ENCODE peak calls at places on chromosomes 16 and 17, in ten cellular contexts. O, J, R, I, P, Q, T, U, M and N are unnamed samples.

GRCh38 chr17:8785547-8786412 is 13.4 kb downstream of the MFSD6L start:
- DNase-seq in I (peak), O (peak), U (peak), T (peak), M (peak), J (peak), R (peak), P (peak), Q (peak), N (peak)

GRCh38 chr16:10497132-10498088 is 83.0 kb downstream of the EMP2 start:
- DNase-seq in U (no peak), J (no peak), R (no peak), P (no peak), M (no peak), Q (no peak), I (no peak), O (no peak), T (no peak), N (no peak)

GRCh38 chr17:81917565-81918332 is at the start of gene SIRT7:
- DNase-seq in U (peak), T (peak), R (peak), I (peak), M (peak), P (peak), Q (peak), J (peak), O (no peak), N (peak)

GRCh38 chr17:78032166-78032565 is 73.7 kb downstream of the TNRC6C start:
- DNase-seq in T (peak), I (no peak), M (no peak), U (peak), P (peak), R (no peak), J (no peak), Q (no peak), O (no peak), N (no peak)

GRCh38 chr16:1330260-1330914 is 3.1 kb upstream of the BAIAP3 start:
- DNase-seq in I (no peak), T (no peak), O (no peak), U (no peak), J (no peak), R (no peak), P (no peak), M (no peak), Q (peak), N (no peak)

GRCh38 chr17:50209133-50209471 is 7.7 kb upstream of the COL1A1 start:
- DNase-seq in U (no peak), Q (no peak), J (no peak), I (no peak), R (no peak), P (no peak), M (no peak), O (no peak), T (no peak), N (no peak)

GRCh38 chr16:71846443-71846842 is 667 bp downstream of the ATXN1L start:
- DNase-seq in P (peak), I (no peak), J (peak), M (no peak), Q (no peak), T (peak), U (no peak), O (no peak), R (no peak), N (peak)

GRCh38 chr16:89873822-89874689 is 664 bp downstream of the TCF25 start:
- DNase-seq in O (peak), P (peak), R (peak), U (peak), J (peak), I (peak), M (peak), T (peak), Q (peak), N (peak)

GRCh38 chr17:4891405-4892062 is 7.8 kb upstream of the C17orf107 start:
- DNase-seq in Q (no peak), U (no peak), M (no peak), R (peak), T (no peak), O (no peak), P (no peak), I (no peak), J (no peak), N (no peak)

GRCh38 chr16:46972971-46973456 is 460 bp downstream of the DNAJA2 start:
- DNase-seq in J (peak), Q (peak), I (peak), P (no peak), T (peak), O (no peak), R (peak), M (peak), U (no peak), N (no peak)

GRCh38 chr17:29549169-29549935 is 17.5 kb downstream of the ABHD15 start:
- DNase-seq in T (no peak), I (no peak), J (no peak), P (peak), U (peak), M (no peak), Q (no peak), R (no peak), O (no peak), N (no peak)

GRCh38 chr16:85829266-85829665 is 29.8 kb downstream of the COX4I1 start:
- DNase-seq in Q (no peak), M (no peak), O (no peak), I (no peak), P (no peak), U (no peak), T (no peak), J (no peak), R (peak), N (no peak)

GRCh38 chr17:9842057-9842758 is 16.5 kb downstream of the GLP2R start:
- DNase-seq in U (peak), O (peak), R (no peak), I (no peak), P (peak), J (no peak), M (peak), Q (peak), T (no peak), N (peak)

GRCh38 chr16:31875112-31875803 is 1.7 kb downstream of the ZNF267 start:
- DNase-seq in M (no peak), O (no peak), P (peak), Q (no peak), J (no peak), T (peak), U (peak), R (no peak), I (no peak), N (peak)

GRCh38 chr17:65902831-65903549 is 288.9 kb downstream of the CEP112 start:
- DNase-seq in R (no peak), P (peak), O (no peak), U (no peak), Q (peak), T (no peak), J (peak), I (no peak), M (no peak), N (no peak)

GRCh38 chr17:28720247-28720996 is 637 bp downstream of the RPL23A start:
- DNase-seq in J (no peak), O (no peak), U (no peak), T (no peak), P (no peak), R (no peak), I (no peak), M (no peak), Q (no peak), N (no peak)

GRCh38 chr16:83912152-83912948 is 13.4 kb downstream of the MLYCD start:
- DNase-seq in T (peak), J (no peak), I (no peak), Q (no peak), O (no peak), U (no peak), R (peak), P (no peak), M (no peak), N (no peak)

GRCh38 chr16:2937170-2937569 is 25.4 kb downstream of the FLYWCH1 start:
- DNase-seq in I (no peak), U (no peak), T (no peak), P (no peak), O (no peak), Q (no peak), J (no peak), M (no peak), R (no peak), N (no peak)

GRCh38 chr16:749010-749409 is 8.2 kb upstream of the CIAO3 start:
- DNase-seq in R (no peak), I (no peak), U (peak), Q (no peak), P (peak), O (peak), J (no peak), T (peak), M (no peak), N (peak)

GRCh38 chr17:21318439-21318838 is 33.9 kb downstream of the MAP2K3 start:
- DNase-seq in O (no peak), P (no peak), U (no peak), M (peak), I (no peak), T (no peak), Q (peak), R (peak), J (peak), N (no peak)

GRCh38 chr17:73203135-73203787 is 10.4 kb downstream of the COG1 start:
- DNase-seq in R (no peak), U (no peak), O (no peak), Q (no peak), P (no peak), I (no peak), M (peak), T (no peak), J (no peak), N (no peak)

GRCh38 chr17:32627233-32628008 is 140.6 kb downstream of the CDK5R1 start:
- DNase-seq in J (peak), R (no peak), O (no peak), P (peak), I (no peak), T (peak), Q (peak), M (no peak), U (no peak), N (no peak)

GRCh38 chr16:15988268-15989013 is 39.0 kb downstream of the ABCC1 start:
- DNase-seq in Q (no peak), J (peak), U (peak), T (no peak), M (no peak), I (no peak), O (no peak), P (no peak), R (no peak), N (no peak)

GRCh38 chr16:30658731-30659506 is 688 bp downstream of the FBRS start:
- DNase-seq in T (peak), P (peak), U (peak), M (peak), Q (no peak), I (peak), J (peak), O (peak), R (peak), N (peak)

GRCh38 chr16:3115561-3115960 is 3.2 kb downstream of the ZNF205 start:
- DNase-seq in U (no peak), O (no peak), T (no peak), J (no peak), Q (peak), I (no peak), P (no peak), M (no peak), R (no peak), N (no peak)

GRCh38 chr16:85149776-85150175 is 37.5 kb upstream of the CIBAR2 start:
- DNase-seq in Q (no peak), T (no peak), O (no peak), J (no peak), I (no peak), R (peak), M (peak), P (no peak), U (no peak), N (peak)

GRCh38 chr16:60110531-60110930 is 1376.4 kb upstream of the GOT2 start:
- DNase-seq in P (no peak), J (no peak), T (peak), M (no peak), I (no peak), O (no peak), U (no peak), Q (no peak), R (no peak), N (no peak)

GRCh38 chr17:79414520-79415065 is 196.3 kb downstream of the RBFOX3 start:
- DNase-seq in J (no peak), I (no peak), O (no peak), P (no peak), R (no peak), Q (no peak), T (no peak), U (no peak), M (no peak), N (no peak)

GRCh38 chr16:19689342-19689741 is 28.7 kb downstream of the KNOP1 start:
- DNase-seq in U (no peak), R (no peak), P (no peak), Q (no peak), J (no peak), T (no peak), M (no peak), I (no peak), O (no peak), N (no peak)

GRCh38 chr17:79974786-79975497 is 60.7 kb downstream of the TBC1D16 start:
- DNase-seq in T (no peak), I (no peak), O (no peak), Q (peak), M (peak), U (no peak), P (no peak), J (peak), R (peak), N (no peak)

GRCh38 chr16:85306071-85306792 is 194.0 kb upstream of the CIBAR2 start:
- DNase-seq in O (peak), I (no peak), Q (peak), M (peak), T (peak), U (peak), J (peak), P (peak), R (peak), N (peak)

GRCh38 chr17:42248351-42249179 is 27.6 kb downstream of the STAT5B start:
- DNase-seq in M (peak), U (peak), P (peak), R (no peak), O (no peak), I (no peak), J (peak), Q (no peak), T (no peak), N (no peak)

GRCh38 chr16:15682105-15682570 is 32.1 kb downstream of the NDE1 start:
- DNase-seq in R (no peak), T (peak), M (peak), I (no peak), Q (peak), O (no peak), J (peak), U (peak), P (peak), N (peak)

GRCh38 chr17:31248986-31249385 is 48.1 kb downstream of the OMG start:
- DNase-seq in R (no peak), T (peak), M (no peak), P (peak), U (peak), O (peak), Q (no peak), I (no peak), J (no peak), N (no peak)

GRCh38 chr16:85646358-85646907 is 33.3 kb downstream of the GSE1 start:
- DNase-seq in P (no peak), J (no peak), Q (no peak), O (no peak), I (no peak), T (no peak), U (no peak), R (no peak), M (no peak), N (no peak)

GRCh38 chr17:80478487-80479245 is 2.3 kb upstream of the NPTX1 start:
- DNase-seq in J (peak), T (no peak), M (no peak), U (no peak), Q (no peak), O (no peak), P (no peak), R (no peak), I (no peak), N (no peak)

GRCh38 chr17:77419547-77420475 is 279.0 kb downstream of the SEC14L1 start:
- DNase-seq in T (no peak), J (peak), U (peak), O (no peak), R (peak), P (peak), M (no peak), I (no peak), Q (peak), N (no peak)

DNA sequence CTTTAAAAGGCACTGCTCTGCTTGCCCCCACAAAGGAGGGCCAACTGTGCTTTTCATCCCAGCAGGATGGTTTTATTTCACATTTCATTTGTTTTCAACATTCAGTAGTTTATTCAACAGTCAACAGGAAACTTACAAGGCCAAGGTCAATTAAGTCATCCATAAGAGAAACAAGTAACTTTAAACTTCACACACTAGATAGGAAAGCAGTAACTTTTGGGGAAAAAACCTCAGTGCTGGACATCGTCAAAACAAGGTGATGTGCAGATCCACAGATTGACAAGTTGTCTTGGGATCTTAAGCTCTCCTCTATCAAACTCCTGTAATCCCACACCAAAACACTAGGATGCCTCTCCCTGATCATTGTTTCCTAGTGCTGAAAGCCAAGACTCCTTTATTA is 18.5 kb downstream of the NFE2L1 start:
- DNase-seq in I (no peak), Q (no peak), J (no peak), R (no peak), P (no peak), O (no peak), M (no peak), U (no peak), T (no peak), N (no peak)
- TF ChIP-seq CTCF in I (no peak), Q (peak), J (peak), R (no peak), P (peak), O (no peak), M (no peak), U (no peak), T (no peak), N (no peak)

GRCh38 chr16:12289175-12290063 is 312.9 kb downstream of the SNX29 start:
- DNase-seq in O (no peak), M (no peak), U (no peak), Q (no peak), R (no peak), J (peak), I (no peak), T (no peak), P (no peak), N (no peak)
- TF ChIP-seq CTCF in O (no peak), M (no peak), U (no peak), Q (no peak), R (no peak), J (no peak), I (no peak), T (no peak), P (no peak), N (no peak)

DNA sequence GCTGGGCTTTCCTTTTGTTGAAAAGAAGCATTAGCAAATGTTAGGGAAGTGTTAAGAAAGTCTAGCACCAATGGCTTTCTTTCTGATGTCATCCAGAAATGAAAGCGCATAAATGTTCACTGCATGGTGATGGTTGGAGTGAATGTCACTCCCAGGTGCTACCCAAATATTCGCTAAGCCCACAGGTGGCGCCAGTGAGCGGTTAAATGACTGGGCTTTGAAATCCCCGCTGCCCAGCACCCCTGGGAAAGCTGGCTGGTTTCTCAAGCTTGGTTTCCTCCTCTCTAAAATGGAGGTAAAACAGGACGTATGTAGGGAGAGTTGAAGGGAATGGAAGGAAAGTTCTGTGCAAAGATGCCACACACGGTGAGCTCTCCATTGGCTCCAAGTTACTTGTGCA is 104.4 kb downstream of the IRX5 start:
- DNase-seq in M (peak), Q (peak), O (no peak), U (no peak), I (peak), J (peak), R (no peak), T (peak), P (no peak), N (peak)
- TF ChIP-seq CTCF in M (no peak), Q (peak), O (peak), U (peak), I (peak), J (peak), R (no peak), T (peak), P (peak), N (peak)

GRCh38 chr17:778096-778495 is 4.0 kb downstream of the GLOD4 start:
- DNase-seq in I (no peak), Q (no peak), O (no peak), J (no peak), R (no peak), P (no peak), U (no peak), T (no peak), M (no peak), N (no peak)

GRCh38 chr17:787641-788221 is 5.6 kb downstream of the MRM3 start:
- DNase-seq in O (no peak), M (peak), P (no peak), I (no peak), R (no peak), T (no peak), Q (no peak), U (no peak), J (no peak), N (no peak)

GRCh38 chr17:784143-784542 is 2.0 kb downstream of the MRM3 start:
- DNase-seq in J (no peak), M (no peak), T (peak), U (peak), I (no peak), P (no peak), Q (no peak), O (no peak), R (no peak), N (no peak)

DNA sequence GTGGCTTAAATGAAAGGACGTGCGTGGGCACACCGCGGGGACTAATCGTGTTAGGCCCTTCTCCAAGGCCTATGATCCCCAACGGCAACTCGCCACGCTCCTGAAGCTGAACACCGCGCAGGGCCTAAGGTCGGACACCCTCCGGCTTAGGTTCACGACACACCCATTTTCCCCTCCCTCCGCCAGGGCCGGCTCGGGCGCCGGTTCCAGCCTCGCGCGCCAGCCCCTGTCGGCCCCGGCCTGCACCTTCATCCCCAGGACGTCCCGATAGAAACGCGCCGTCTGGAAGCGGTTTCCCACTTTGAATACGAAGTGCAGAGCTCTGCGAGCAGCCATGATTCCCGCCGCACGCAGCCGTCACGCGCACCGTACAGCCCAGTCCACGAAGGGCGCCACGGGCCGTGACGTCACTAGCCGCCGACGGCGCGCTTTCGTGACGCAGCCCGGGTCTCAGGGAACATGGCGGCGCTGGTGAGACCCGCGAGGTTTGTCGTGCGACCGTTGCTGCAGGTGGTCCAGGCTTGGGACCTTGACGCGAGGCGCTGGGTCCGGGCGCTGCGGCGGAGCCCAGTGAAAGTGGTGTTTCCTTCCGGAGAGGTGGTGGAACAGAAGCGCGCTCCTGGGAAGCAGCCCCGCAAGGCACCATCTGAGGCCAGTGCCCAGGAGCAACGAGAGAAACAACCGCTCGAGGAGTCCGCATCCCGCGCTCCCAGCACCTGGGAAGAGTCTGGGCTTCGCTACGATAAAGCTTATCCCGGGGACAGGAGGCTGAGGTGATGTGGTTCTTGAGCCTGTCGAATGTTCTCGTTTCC is at the start of the genes GLOD4 and MRM3:
- DNase-seq in I (peak), O (peak), P (peak), U (peak), Q (peak), T (peak), M (peak), J (peak), R (peak), N (peak)
- TF ChIP-seq CTCF in I (peak), O (peak), P (no peak), U (no peak), Q (peak), T (no peak), M (peak), J (peak), R (no peak), N (no peak)

GRCh38 chr17:44083250-44083849 is 12.8 kb downstream of the G6PC3 start:
- DNase-seq in U (no peak), I (no peak), M (no peak), O (no peak), Q (peak), R (no peak), P (no peak), T (peak), J (no peak), N (peak)
- TF ChIP-seq CTCF in U (peak), I (no peak), M (no peak), O (no peak), Q (peak), R (no peak), P (peak), T (peak), J (no peak), N (peak)